ENCODE peak calls at places on chromosomes 5 and 9, in seven cellular contexts. C is coronary artery, T is astrocyte, U is LNCaP clone FGC, X is astrocyte of the spinal cord, P is GM13976, Y is IMR-90. A is an unnamed sample.

GRCh38 chr9:28600226-28600625 is 1026.9 kb upstream of the C9orf72 start:
- DNase-seq in C (no peak), T (no peak), U (no peak), X (no peak), P (no peak), Y (no peak), A (no peak)

GRCh38 chr5:111299067-111299481 is 74.9 kb downstream of the CAMK4 start:
- DNase-seq in C (no peak), T (no peak), U (no peak), X (no peak), P (no peak), Y (no peak), A (no peak)

GRCh38 chr9:72132052-72132451 is 17.2 kb upstream of the GDA start:
- DNase-seq in C (no peak), T (no peak), U (no peak), X (no peak), P (no peak), Y (no peak), A (no peak)

GRCh38 chr5:176891331-176891958 is 7.7 kb downstream of the HK3 start:
- DNase-seq in C (peak), T (no peak), U (no peak), X (no peak), P (no peak), Y (no peak), A (no peak)

GRCh38 chr5:180234271-180234670 is 25.3 kb upstream of the RASGEF1C start:
- DNase-seq in C (no peak), T (no peak), U (no peak), X (no peak), P (no peak), Y (no peak), A (no peak)

GRCh38 chr9:28941856-28942255 is 1368.6 kb upstream of the C9orf72 start:
- DNase-seq in C (no peak), T (no peak), U (no peak), X (no peak), P (no peak), Y (no peak), A (no peak)

GRCh38 chr9:92476962-92477361 is 5.3 kb downstream of the ASPN start:
- DNase-seq in C (no peak), T (no peak), U (no peak), X (no peak), P (peak), Y (no peak), A (no peak)

GRCh38 chr5:116637149-116637740 is 62.6 kb upstream of the SEMA6A start:
- DNase-seq in C (no peak), T (no peak), U (no peak), X (no peak), P (no peak), Y (no peak), A (no peak)

GRCh38 chr5:14374100-14374499 is 207.5 kb upstream of the OTULINL start:
- DNase-seq in C (no peak), T (no peak), U (no peak), X (no peak), P (no peak), Y (no peak), A (no peak)

GRCh38 chr5:14379739-14380497 is 201.7 kb upstream of the OTULINL start:
- DNase-seq in C (no peak), T (no peak), U (no peak), X (no peak), P (no peak), Y (no peak), A (no peak)

GRCh38 chr5:14373685-14374084 is 207.9 kb upstream of the OTULINL start:
- DNase-seq in C (no peak), T (no peak), U (no peak), X (no peak), P (no peak), Y (no peak), A (no peak)

GRCh38 chr5:14380712-14381111 is 200.9 kb upstream of the OTULINL start:
- DNase-seq in C (no peak), T (no peak), U (no peak), X (no peak), P (no peak), Y (no peak), A (no peak)

GRCh38 chr5:14376789-14377188 is 204.8 kb upstream of the OTULINL start:
- DNase-seq in C (no peak), T (no peak), U (no peak), X (no peak), P (no peak), Y (no peak), A (no peak)
- TF ChIP-seq CTCF in C (no peak), T (no peak), U (no peak), X (no peak), P (no peak), Y (no peak), A (no peak)

GRCh38 chr5:55407059-55407684 is 99.4 kb downstream of the MTREX start:
- DNase-seq in C (no peak), T (peak), U (peak), X (peak), P (no peak), Y (peak), A (peak)
- TF ChIP-seq CTCF in C (peak), T (peak), U (peak), X (peak), P (no peak), Y (peak), A (peak)

DNA sequence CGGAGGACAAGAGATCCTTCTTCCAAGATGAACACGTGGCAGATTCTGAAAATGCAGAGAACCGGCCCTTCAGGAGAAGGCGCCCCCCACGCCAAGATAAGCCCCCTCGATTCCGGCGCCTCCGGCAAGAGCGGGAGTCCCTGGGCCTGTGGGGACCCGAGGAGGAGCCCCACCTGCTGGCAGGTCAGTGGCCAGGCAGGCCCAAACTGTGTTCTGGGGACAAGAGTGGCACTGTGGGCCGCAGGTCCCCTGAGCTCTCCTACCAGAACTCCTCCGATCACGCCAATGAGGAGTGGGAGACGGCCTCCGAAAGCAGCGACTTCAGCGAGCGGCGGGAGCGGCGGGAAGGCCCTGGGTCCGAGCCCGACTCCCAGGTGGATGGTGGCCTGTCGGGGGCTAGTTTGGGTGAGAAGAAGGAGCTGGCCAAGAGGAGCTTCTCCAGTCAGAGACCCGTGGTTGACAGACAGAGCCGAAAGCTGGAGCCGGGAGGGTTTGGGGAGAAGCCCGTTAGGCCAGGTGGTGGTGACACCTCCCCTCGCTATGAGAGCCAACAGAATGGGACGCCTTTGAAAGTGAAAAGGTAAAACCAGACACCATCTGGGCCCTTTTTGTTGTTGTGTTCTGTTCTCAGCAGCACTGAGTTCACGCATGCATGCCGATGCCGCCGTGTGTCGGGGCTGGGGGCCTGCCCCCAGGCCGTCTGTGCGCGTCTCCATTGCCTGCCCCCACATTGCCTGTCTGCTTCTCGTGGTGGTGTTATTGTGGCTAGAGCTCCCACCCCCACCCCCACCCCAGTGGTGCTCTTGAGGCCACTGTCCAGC is 26.6 kb upstream of the POMT1 start:
- DNase-seq in C (peak), T (no peak), U (no peak), X (no peak), P (no peak), Y (no peak), A (no peak)
- TF ChIP-seq CTCF in C (no peak), T (no peak), U (peak), X (peak), P (no peak), Y (peak), A (peak)

DNA sequence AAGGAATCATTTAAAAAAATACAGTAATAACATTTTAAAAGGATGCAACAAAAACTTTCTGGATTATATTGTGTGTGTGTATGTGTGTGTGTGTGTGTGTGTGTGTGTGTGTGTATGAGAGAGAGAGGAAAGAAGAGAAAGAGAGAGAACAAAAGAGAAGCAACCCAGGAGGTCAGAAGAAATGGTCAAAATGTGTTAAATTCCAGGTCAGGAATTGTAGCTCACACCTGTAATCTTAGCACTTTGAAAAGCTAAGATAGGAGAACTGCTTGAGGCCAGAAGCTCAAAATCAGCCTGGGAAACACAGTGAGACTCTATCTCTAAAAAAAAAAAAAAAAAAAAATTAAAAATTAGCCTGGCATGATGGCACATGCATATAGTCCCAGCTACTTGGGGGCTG is 311.8 kb upstream of the CDH12 start:
- DNase-seq in C (no peak), T (no peak), U (no peak), X (no peak), P (no peak), Y (no peak), A (no peak)
- TF ChIP-seq CTCF in C (no peak), T (no peak), U (no peak), X (no peak), P (no peak), Y (no peak), A (no peak)

GRCh38 chr5:113123563-113123962 is 147.0 kb downstream of the DCP2 start:
- DNase-seq in C (no peak), T (no peak), U (no peak), X (peak), P (no peak), Y (no peak), A (no peak)
- TF ChIP-seq CTCF in C (no peak), T (peak), U (peak), X (peak), P (no peak), Y (no peak), A (peak)

DNA sequence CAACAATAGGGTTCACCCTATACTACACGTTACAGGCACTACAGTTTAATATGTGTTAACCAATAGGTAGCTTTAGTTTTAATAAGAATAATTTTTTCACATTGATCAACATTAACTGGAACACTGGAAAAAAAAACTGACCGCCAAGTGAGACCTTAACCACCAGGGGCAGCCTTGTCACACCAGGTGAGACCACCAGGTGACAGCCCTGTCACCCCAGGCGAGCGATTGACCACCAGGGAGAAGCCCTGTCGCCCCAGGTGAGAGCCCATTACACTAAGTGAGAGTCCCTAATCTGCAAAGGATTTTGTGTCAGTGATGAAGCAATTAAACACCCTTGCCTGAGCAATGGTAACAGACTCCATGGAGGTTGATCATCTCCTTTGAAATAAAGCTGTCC is 75.4 kb upstream of the SYK start:
- DNase-seq in C (no peak), T (no peak), U (no peak), X (no peak), P (no peak), Y (no peak), A (no peak)
- TF ChIP-seq CTCF in C (no peak), T (no peak), U (no peak), X (no peak), P (no peak), Y (no peak), A (no peak)